ENCODE peak calls at places on chromosomes 12 and 14, in nine cellular contexts. One of them, this sample, is unnamed.

GRCh38 chr14:68211886-68212285 is 392.3 kb downstream of the RAD51B start:
- DNase-seq in NCI-H1417 treated with DMSO at 0.1 percent for 48 hours: no peak
- DNase-seq in dorsolateral prefrontal cortex: no peak
- DNase-seq in stimulated activated CD4-positive, alpha-beta T cell treated with anti-CD3 and anti-CD28 coated beads, Interleukin-4, amount 100 ng/mL, for 24 hours: no peak
- DNase-seq in colonic mucosa: no peak
- DNase-seq in left lobe of liver: no peak
- DNase-seq in T-helper 9 cell: no peak
- DNase-seq in stimulated activated CD8-positive, alpha-beta memory T cell treated with anti-CD3 and anti-CD28 coated beads, Interleukin-4, amount 100 ng/mL, for 48 hours: no peak
- DNase-seq in midbrain: no peak
- DNase-seq in this sample: no peak

GRCh38 chr14:22646570-22647254 is 2.6 kb upstream of the OR6J1 start:
- DNase-seq in stimulated activated CD8-positive, alpha-beta memory T cell treated with anti-CD3 and anti-CD28 coated beads, Interleukin-4, amount 100 ng/mL, for 48 hours: no peak
- DNase-seq in dorsolateral prefrontal cortex: no peak
- DNase-seq in midbrain: no peak
- DNase-seq in T-helper 9 cell: no peak
- DNase-seq in stimulated activated CD4-positive, alpha-beta T cell treated with anti-CD3 and anti-CD28 coated beads, Interleukin-4, amount 100 ng/mL, for 24 hours: no peak
- DNase-seq in colonic mucosa: no peak
- DNase-seq in left lobe of liver: no peak
- DNase-seq in NCI-H1417 treated with DMSO at 0.1 percent for 48 hours: no peak
- DNase-seq in this sample: no peak

GRCh38 chr14:102280376-102280962 is 24.5 kb downstream of the MOK start:
- DNase-seq in NCI-H1417 treated with DMSO at 0.1 percent for 48 hours: no peak
- DNase-seq in dorsolateral prefrontal cortex: no peak
- DNase-seq in stimulated activated CD4-positive, alpha-beta T cell treated with anti-CD3 and anti-CD28 coated beads, Interleukin-4, amount 100 ng/mL, for 24 hours: no peak
- DNase-seq in stimulated activated CD8-positive, alpha-beta memory T cell treated with anti-CD3 and anti-CD28 coated beads, Interleukin-4, amount 100 ng/mL, for 48 hours: no peak
- DNase-seq in left lobe of liver: no peak
- DNase-seq in midbrain: no peak
- DNase-seq in colonic mucosa: no peak
- DNase-seq in T-helper 9 cell: no peak
- DNase-seq in this sample: no peak

GRCh38 chr14:95294320-95294719 is 25.4 kb downstream of the CLMN start:
- DNase-seq in stimulated activated CD4-positive, alpha-beta T cell treated with anti-CD3 and anti-CD28 coated beads, Interleukin-4, amount 100 ng/mL, for 24 hours: no peak
- DNase-seq in NCI-H1417 treated with DMSO at 0.1 percent for 48 hours: no peak
- DNase-seq in left lobe of liver: no peak
- DNase-seq in T-helper 9 cell: no peak
- DNase-seq in stimulated activated CD8-positive, alpha-beta memory T cell treated with anti-CD3 and anti-CD28 coated beads, Interleukin-4, amount 100 ng/mL, for 48 hours: no peak
- DNase-seq in colonic mucosa: no peak
- DNase-seq in midbrain: no peak
- DNase-seq in dorsolateral prefrontal cortex: no peak
- DNase-seq in this sample: no peak

GRCh38 chr14:47678157-47678556 is 2.8 kb upstream of the MDGA2 start:
- DNase-seq in midbrain: no peak
- DNase-seq in stimulated activated CD8-positive, alpha-beta memory T cell treated with anti-CD3 and anti-CD28 coated beads, Interleukin-4, amount 100 ng/mL, for 48 hours: no peak
- DNase-seq in stimulated activated CD4-positive, alpha-beta T cell treated with anti-CD3 and anti-CD28 coated beads, Interleukin-4, amount 100 ng/mL, for 24 hours: no peak
- DNase-seq in NCI-H1417 treated with DMSO at 0.1 percent for 48 hours: no peak
- DNase-seq in left lobe of liver: no peak
- DNase-seq in colonic mucosa: no peak
- DNase-seq in dorsolateral prefrontal cortex: no peak
- DNase-seq in T-helper 9 cell: no peak
- DNase-seq in this sample: no peak

GRCh38 chr14:59190372-59190771 is 1.9 kb downstream of the DAAM1 start:
- DNase-seq in stimulated activated CD4-positive, alpha-beta T cell treated with anti-CD3 and anti-CD28 coated beads, Interleukin-4, amount 100 ng/mL, for 24 hours: no peak
- DNase-seq in dorsolateral prefrontal cortex: no peak
- DNase-seq in NCI-H1417 treated with DMSO at 0.1 percent for 48 hours: no peak
- DNase-seq in T-helper 9 cell: no peak
- DNase-seq in colonic mucosa: peak; percentile 28
- DNase-seq in left lobe of liver: no peak
- DNase-seq in stimulated activated CD8-positive, alpha-beta memory T cell treated with anti-CD3 and anti-CD28 coated beads, Interleukin-4, amount 100 ng/mL, for 48 hours: no peak
- DNase-seq in midbrain: peak; percentile 33
- DNase-seq in this sample: peak; percentile 11

GRCh38 chr14:30655124-30655523 is 33.0 kb downstream of the SCFD1 start:
- DNase-seq in stimulated activated CD4-positive, alpha-beta T cell treated with anti-CD3 and anti-CD28 coated beads, Interleukin-4, amount 100 ng/mL, for 24 hours: no peak
- DNase-seq in midbrain: no peak
- DNase-seq in colonic mucosa: no peak
- DNase-seq in NCI-H1417 treated with DMSO at 0.1 percent for 48 hours: no peak
- DNase-seq in left lobe of liver: no peak
- DNase-seq in T-helper 9 cell: no peak
- DNase-seq in dorsolateral prefrontal cortex: no peak
- DNase-seq in stimulated activated CD8-positive, alpha-beta memory T cell treated with anti-CD3 and anti-CD28 coated beads, Interleukin-4, amount 100 ng/mL, for 48 hours: no peak
- DNase-seq in this sample: no peak

GRCh38 chr12:4270016-4270669 is 3.4 kb upstream of the CCND2 start:
- DNase-seq in stimulated activated CD4-positive, alpha-beta T cell treated with anti-CD3 and anti-CD28 coated beads, Interleukin-4, amount 100 ng/mL, for 24 hours: peak; percentile 63
- DNase-seq in NCI-H1417 treated with DMSO at 0.1 percent for 48 hours: no peak
- DNase-seq in left lobe of liver: no peak
- DNase-seq in stimulated activated CD8-positive, alpha-beta memory T cell treated with anti-CD3 and anti-CD28 coated beads, Interleukin-4, amount 100 ng/mL, for 48 hours: peak; percentile 77
- DNase-seq in T-helper 9 cell: no peak
- DNase-seq in dorsolateral prefrontal cortex: no peak
- DNase-seq in midbrain: no peak
- DNase-seq in colonic mucosa: peak; percentile 82
- DNase-seq in this sample: no peak

GRCh38 chr12:54033106-54033979 is 493 bp downstream of the HOXC5 start:
- DNase-seq in T-helper 9 cell: no peak
- DNase-seq in dorsolateral prefrontal cortex: no peak
- DNase-seq in midbrain: no peak
- DNase-seq in stimulated activated CD8-positive, alpha-beta memory T cell treated with anti-CD3 and anti-CD28 coated beads, Interleukin-4, amount 100 ng/mL, for 48 hours: no peak
- DNase-seq in NCI-H1417 treated with DMSO at 0.1 percent for 48 hours: peak; percentile 71
- DNase-seq in colonic mucosa: no peak
- DNase-seq in stimulated activated CD4-positive, alpha-beta T cell treated with anti-CD3 and anti-CD28 coated beads, Interleukin-4, amount 100 ng/mL, for 24 hours: no peak
- DNase-seq in left lobe of liver: no peak
- DNase-seq in this sample: no peak

GRCh38 chr12:82745062-82745461 is 58.4 kb downstream of the TMTC2 start:
- DNase-seq in NCI-H1417 treated with DMSO at 0.1 percent for 48 hours: no peak
- DNase-seq in colonic mucosa: no peak
- DNase-seq in stimulated activated CD4-positive, alpha-beta T cell treated with anti-CD3 and anti-CD28 coated beads, Interleukin-4, amount 100 ng/mL, for 24 hours: no peak
- DNase-seq in stimulated activated CD8-positive, alpha-beta memory T cell treated with anti-CD3 and anti-CD28 coated beads, Interleukin-4, amount 100 ng/mL, for 48 hours: no peak
- DNase-seq in T-helper 9 cell: no peak
- DNase-seq in dorsolateral prefrontal cortex: no peak
- DNase-seq in midbrain: no peak
- DNase-seq in left lobe of liver: no peak
- DNase-seq in this sample: no peak

GRCh38 chr14:38279556-38279955 is 23.7 kb upstream of the CLEC14A start:
- DNase-seq in left lobe of liver: no peak
- DNase-seq in NCI-H1417 treated with DMSO at 0.1 percent for 48 hours: peak; percentile 90
- DNase-seq in T-helper 9 cell: no peak
- DNase-seq in stimulated activated CD4-positive, alpha-beta T cell treated with anti-CD3 and anti-CD28 coated beads, Interleukin-4, amount 100 ng/mL, for 24 hours: no peak
- DNase-seq in stimulated activated CD8-positive, alpha-beta memory T cell treated with anti-CD3 and anti-CD28 coated beads, Interleukin-4, amount 100 ng/mL, for 48 hours: no peak
- DNase-seq in dorsolateral prefrontal cortex: no peak
- DNase-seq in colonic mucosa: no peak
- DNase-seq in midbrain: no peak
- DNase-seq in this sample: no peak

GRCh38 chr14:91284146-91284790 is 39.8 kb upstream of the GPR68 start:
- DNase-seq in T-helper 9 cell: no peak
- DNase-seq in dorsolateral prefrontal cortex: no peak
- DNase-seq in colonic mucosa: no peak
- DNase-seq in stimulated activated CD4-positive, alpha-beta T cell treated with anti-CD3 and anti-CD28 coated beads, Interleukin-4, amount 100 ng/mL, for 24 hours: no peak
- DNase-seq in left lobe of liver: no peak
- DNase-seq in midbrain: no peak
- DNase-seq in NCI-H1417 treated with DMSO at 0.1 percent for 48 hours: no peak
- DNase-seq in stimulated activated CD8-positive, alpha-beta memory T cell treated with anti-CD3 and anti-CD28 coated beads, Interleukin-4, amount 100 ng/mL, for 48 hours: no peak
- DNase-seq in this sample: no peak

GRCh38 chr14:66072190-66072905 is 413.8 kb upstream of the CCDC196 start:
- DNase-seq in colonic mucosa: no peak
- DNase-seq in stimulated activated CD8-positive, alpha-beta memory T cell treated with anti-CD3 and anti-CD28 coated beads, Interleukin-4, amount 100 ng/mL, for 48 hours: no peak
- DNase-seq in T-helper 9 cell: no peak
- DNase-seq in dorsolateral prefrontal cortex: no peak
- DNase-seq in NCI-H1417 treated with DMSO at 0.1 percent for 48 hours: no peak
- DNase-seq in midbrain: no peak
- DNase-seq in left lobe of liver: no peak
- DNase-seq in stimulated activated CD4-positive, alpha-beta T cell treated with anti-CD3 and anti-CD28 coated beads, Interleukin-4, amount 100 ng/mL, for 24 hours: no peak
- DNase-seq in this sample: no peak

GRCh38 chr14:51780741-51781140 is 79.7 kb upstream of the GNG2 start:
- DNase-seq in T-helper 9 cell: no peak
- DNase-seq in colonic mucosa: no peak
- DNase-seq in left lobe of liver: no peak
- DNase-seq in NCI-H1417 treated with DMSO at 0.1 percent for 48 hours: no peak
- DNase-seq in stimulated activated CD8-positive, alpha-beta memory T cell treated with anti-CD3 and anti-CD28 coated beads, Interleukin-4, amount 100 ng/mL, for 48 hours: no peak
- DNase-seq in dorsolateral prefrontal cortex: no peak
- DNase-seq in stimulated activated CD4-positive, alpha-beta T cell treated with anti-CD3 and anti-CD28 coated beads, Interleukin-4, amount 100 ng/mL, for 24 hours: no peak
- DNase-seq in midbrain: no peak
- DNase-seq in this sample: no peak

GRCh38 chr14:61498811-61499210 is 177.4 kb downstream of the PRKCH start:
- DNase-seq in dorsolateral prefrontal cortex: no peak
- DNase-seq in colonic mucosa: no peak
- DNase-seq in stimulated activated CD8-positive, alpha-beta memory T cell treated with anti-CD3 and anti-CD28 coated beads, Interleukin-4, amount 100 ng/mL, for 48 hours: no peak
- DNase-seq in stimulated activated CD4-positive, alpha-beta T cell treated with anti-CD3 and anti-CD28 coated beads, Interleukin-4, amount 100 ng/mL, for 24 hours: no peak
- DNase-seq in NCI-H1417 treated with DMSO at 0.1 percent for 48 hours: no peak
- DNase-seq in left lobe of liver: no peak
- DNase-seq in T-helper 9 cell: no peak
- DNase-seq in midbrain: no peak
- DNase-seq in this sample: no peak

GRCh38 chr12:1904875-1905274 is 13.6 kb downstream of the CACNA2D4 start:
- DNase-seq in midbrain: no peak
- DNase-seq in dorsolateral prefrontal cortex: no peak
- DNase-seq in colonic mucosa: no peak
- DNase-seq in stimulated activated CD4-positive, alpha-beta T cell treated with anti-CD3 and anti-CD28 coated beads, Interleukin-4, amount 100 ng/mL, for 24 hours: no peak
- DNase-seq in left lobe of liver: no peak
- DNase-seq in NCI-H1417 treated with DMSO at 0.1 percent for 48 hours: no peak
- DNase-seq in T-helper 9 cell: no peak
- DNase-seq in stimulated activated CD8-positive, alpha-beta memory T cell treated with anti-CD3 and anti-CD28 coated beads, Interleukin-4, amount 100 ng/mL, for 48 hours: no peak
- DNase-seq in this sample: no peak

GRCh38 chr14:75566752-75567151 is 11.7 kb upstream of the FLVCR2 start:
- DNase-seq in left lobe of liver: no peak
- DNase-seq in NCI-H1417 treated with DMSO at 0.1 percent for 48 hours: no peak
- DNase-seq in T-helper 9 cell: no peak
- DNase-seq in midbrain: no peak
- DNase-seq in stimulated activated CD4-positive, alpha-beta T cell treated with anti-CD3 and anti-CD28 coated beads, Interleukin-4, amount 100 ng/mL, for 24 hours: no peak
- DNase-seq in stimulated activated CD8-positive, alpha-beta memory T cell treated with anti-CD3 and anti-CD28 coated beads, Interleukin-4, amount 100 ng/mL, for 48 hours: peak; percentile 41
- DNase-seq in dorsolateral prefrontal cortex: no peak
- DNase-seq in colonic mucosa: no peak
- DNase-seq in this sample: no peak

GRCh38 chr14:76413962-76414665 is 38.2 kb downstream of the ESRRB start:
- DNase-seq in colonic mucosa: no peak
- DNase-seq in dorsolateral prefrontal cortex: no peak
- DNase-seq in left lobe of liver: no peak
- DNase-seq in stimulated activated CD4-positive, alpha-beta T cell treated with anti-CD3 and anti-CD28 coated beads, Interleukin-4, amount 100 ng/mL, for 24 hours: no peak
- DNase-seq in midbrain: no peak
- DNase-seq in NCI-H1417 treated with DMSO at 0.1 percent for 48 hours: no peak
- DNase-seq in T-helper 9 cell: no peak
- DNase-seq in stimulated activated CD8-positive, alpha-beta memory T cell treated with anti-CD3 and anti-CD28 coated beads, Interleukin-4, amount 100 ng/mL, for 48 hours: no peak
- DNase-seq in this sample: no peak

GRCh38 chr12:53472183-53472582 is 20.3 kb downstream of the PCBP2 start:
- DNase-seq in stimulated activated CD8-positive, alpha-beta memory T cell treated with anti-CD3 and anti-CD28 coated beads, Interleukin-4, amount 100 ng/mL, for 48 hours: no peak
- DNase-seq in NCI-H1417 treated with DMSO at 0.1 percent for 48 hours: no peak
- DNase-seq in midbrain: no peak
- DNase-seq in T-helper 9 cell: no peak
- DNase-seq in stimulated activated CD4-positive, alpha-beta T cell treated with anti-CD3 and anti-CD28 coated beads, Interleukin-4, amount 100 ng/mL, for 24 hours: no peak
- DNase-seq in dorsolateral prefrontal cortex: no peak
- DNase-seq in colonic mucosa: no peak
- DNase-seq in left lobe of liver: no peak
- DNase-seq in this sample: no peak

GRCh38 chr14:23237772-23238594 is at the start of gene RNF212B:
- DNase-seq in colonic mucosa: peak; percentile 96
- DNase-seq in dorsolateral prefrontal cortex: peak; percentile 42
- DNase-seq in NCI-H1417 treated with DMSO at 0.1 percent for 48 hours: peak; percentile 76
- DNase-seq in stimulated activated CD4-positive, alpha-beta T cell treated with anti-CD3 and anti-CD28 coated beads, Interleukin-4, amount 100 ng/mL, for 24 hours: peak; percentile 86
- DNase-seq in midbrain: peak; percentile 76
- DNase-seq in T-helper 9 cell: peak; percentile 58
- DNase-seq in stimulated activated CD8-positive, alpha-beta memory T cell treated with anti-CD3 and anti-CD28 coated beads, Interleukin-4, amount 100 ng/mL, for 48 hours: peak; percentile 95
- DNase-seq in left lobe of liver: peak; percentile 96
- DNase-seq in this sample: peak; percentile 87

GRCh38 chr12:51320695-51321320 is 3.2 kb downstream of the BIN2 start:
- DNase-seq in NCI-H1417 treated with DMSO at 0.1 percent for 48 hours: no peak
- DNase-seq in T-helper 9 cell: no peak
- DNase-seq in left lobe of liver: no peak
- DNase-seq in midbrain: no peak
- DNase-seq in stimulated activated CD4-positive, alpha-beta T cell treated with anti-CD3 and anti-CD28 coated beads, Interleukin-4, amount 100 ng/mL, for 24 hours: no peak
- DNase-seq in stimulated activated CD8-positive, alpha-beta memory T cell treated with anti-CD3 and anti-CD28 coated beads, Interleukin-4, amount 100 ng/mL, for 48 hours: no peak
- DNase-seq in colonic mucosa: no peak
- DNase-seq in dorsolateral prefrontal cortex: no peak
- DNase-seq in this sample: no peak

GRCh38 chr14:101708853-101709532 is 52.5 kb upstream of the PPP2R5C start:
- DNase-seq in T-helper 9 cell: no peak
- DNase-seq in left lobe of liver: peak; percentile 35
- DNase-seq in dorsolateral prefrontal cortex: no peak
- DNase-seq in stimulated activated CD4-positive, alpha-beta T cell treated with anti-CD3 and anti-CD28 coated beads, Interleukin-4, amount 100 ng/mL, for 24 hours: peak; percentile 2
- DNase-seq in NCI-H1417 treated with DMSO at 0.1 percent for 48 hours: no peak
- DNase-seq in midbrain: no peak
- DNase-seq in colonic mucosa: no peak
- DNase-seq in stimulated activated CD8-positive, alpha-beta memory T cell treated with anti-CD3 and anti-CD28 coated beads, Interleukin-4, amount 100 ng/mL, for 48 hours: peak; percentile 18
- DNase-seq in this sample: no peak